ENCODE peak calls at places on chromosomes 12 and 14, in nine cellular contexts. V is heart right ventricle; J is neuronal stem cell; X is IMR-90; W is CD8-positive, alpha-beta T cell; K is A549; H is ovary; O is SK-N-SH; M is thoracic aorta. B is an unnamed sample.

GRCh38 chr14:31510222-31510621 is 22.4 kb upstream of the GPR33 start:
- DNase-seq in W (no peak), K (peak), J (no peak), H (no peak), X (peak), V (no peak), O (peak), M (no peak), B (no peak)

GRCh38 chr14:57060276-57060956 is 208.3 kb downstream of the EXOC5 start:
- DNase-seq in V (no peak), W (no peak), H (no peak), K (no peak), X (no peak), O (no peak), M (no peak), J (no peak), B (peak)

GRCh38 chr12:104602426-104602825 is 145.7 kb downstream of the CHST11 start:
- DNase-seq in J (no peak), H (no peak), O (no peak), V (no peak), K (no peak), M (no peak), W (no peak), X (no peak), B (no peak)

GRCh38 chr12:96720363-96720705 is 186.7 kb upstream of the NEDD1 start:
- DNase-seq in V (no peak), M (no peak), H (no peak), J (no peak), O (no peak), K (peak), W (no peak), X (no peak), B (no peak)

GRCh38 chr14:67440513-67440912 is 28.5 kb upstream of the PLEK2 start:
- DNase-seq in X (no peak), W (no peak), O (no peak), J (no peak), V (no peak), H (no peak), M (no peak), K (no peak), B (no peak)

GRCh38 chr12:92080390-92081285 is 65.0 kb downstream of the BTG1 start:
- DNase-seq in O (no peak), H (no peak), X (peak), V (no peak), J (no peak), W (no peak), M (no peak), K (peak), B (peak)

GRCh38 chr12:122793685-122794106 is 19.3 kb downstream of the CCDC62 start:
- DNase-seq in J (peak), V (no peak), K (peak), M (no peak), H (no peak), W (no peak), X (peak), O (peak), B (no peak)

GRCh38 chr14:29123017-29123416 is 356.4 kb downstream of the FOXG1 start:
- DNase-seq in O (no peak), X (no peak), K (no peak), M (no peak), V (no peak), H (no peak), W (no peak), J (no peak), B (no peak)

GRCh38 chr12:60935981-60936761 is 1324.0 kb upstream of the USP15 start:
- DNase-seq in K (no peak), O (no peak), X (no peak), J (no peak), V (no peak), W (no peak), H (no peak), M (no peak), B (no peak)

GRCh38 chr12:89756638-89757321 is 48.1 kb upstream of the ATP2B1 start:
- DNase-seq in H (no peak), M (no peak), O (no peak), V (peak), K (peak), W (no peak), J (no peak), X (peak), B (peak)

GRCh38 chr12:68080577-68080976 is 79.0 kb downstream of the IFNG start:
- DNase-seq in X (no peak), J (peak), O (no peak), W (peak), H (no peak), M (no peak), K (no peak), V (no peak), B (no peak)

GRCh38 chr12:112906712-112907414 is at the start of gene OAS1:
- DNase-seq in H (no peak), M (no peak), V (peak), O (peak), W (peak), X (peak), J (no peak), K (peak), B (peak)

GRCh38 chr12:14941369-14941768 is 3.0 kb upstream of the ERP27 start:
- DNase-seq in W (no peak), H (no peak), V (no peak), O (no peak), K (no peak), J (no peak), X (no peak), M (no peak), B (no peak)

GRCh38 chr14:92505826-92506225 is 7.8 kb upstream of the RIN3 start:
- DNase-seq in J (no peak), H (no peak), O (no peak), K (no peak), V (no peak), M (no peak), W (no peak), X (no peak), B (no peak)

GRCh38 chr12:47079894-47080724 is at the start of gene AMIGO2:
- DNase-seq in X (peak), M (peak), V (peak), K (peak), O (no peak), J (peak), W (no peak), H (peak), B (no peak)

GRCh38 chr12:1913377-1914115 is 4.9 kb downstream of the CACNA2D4 start:
- DNase-seq in X (no peak), J (no peak), O (peak), H (no peak), K (no peak), M (no peak), W (no peak), V (no peak), B (no peak)

GRCh38 chr14:95498622-95499353 is 17.7 kb downstream of the SYNE3 start:
- DNase-seq in K (no peak), W (no peak), O (peak), V (no peak), H (no peak), M (no peak), J (no peak), X (peak), B (no peak)

GRCh38 chr14:35416108-35416750 is 11.7 kb upstream of the NFKBIA start:
- DNase-seq in H (no peak), W (peak), K (no peak), X (no peak), V (no peak), M (no peak), O (no peak), J (no peak), B (no peak)

GRCh38 chr12:76123301-76124212 is 39.1 kb upstream of the NAP1L1 start:
- DNase-seq in V (no peak), X (peak), M (no peak), O (no peak), H (no peak), W (no peak), J (no peak), K (no peak), B (no peak)

GRCh38 chr14:100159107-100159864 is at the start of gene DEGS2:
- DNase-seq in K (peak), J (no peak), H (no peak), O (peak), M (no peak), V (no peak), X (no peak), W (peak), B (no peak)

GRCh38 chr12:120687570-120688289 is 781 bp downstream of the MLEC start:
- DNase-seq in O (no peak), M (no peak), J (no peak), K (no peak), H (no peak), W (no peak), V (peak), X (no peak), B (no peak)

GRCh38 chr14:22225526-22226133 is 363.4 kb downstream of the DAD1 start:
- DNase-seq in M (no peak), J (no peak), O (no peak), X (peak), K (no peak), W (no peak), V (no peak), H (no peak), B (no peak)

GRCh38 chr14:106166232-106166631 is 639.8 kb downstream of the TMEM121 start:
- DNase-seq in X (no peak), K (no peak), W (no peak), V (no peak), O (no peak), H (no peak), J (no peak), M (no peak), B (no peak)

GRCh38 chr12:17383321-17383720 is 706.7 kb downstream of the RERGL start:
- DNase-seq in K (no peak), O (no peak), V (no peak), H (no peak), M (no peak), J (no peak), W (no peak), X (no peak), B (no peak)

GRCh38 chr14:54170301-54170700 is 213.7 kb upstream of the BMP4 start:
- DNase-seq in X (no peak), J (no peak), K (no peak), H (no peak), M (no peak), O (no peak), V (no peak), W (no peak), B (no peak)

GRCh38 chr14:105144666-105145380 is 23.8 kb downstream of the JAG2 start:
- DNase-seq in W (no peak), J (no peak), H (no peak), O (peak), K (no peak), M (no peak), X (no peak), V (no peak), B (no peak)

GRCh38 chr12:41981758-41982157 is 162.9 kb downstream of the GXYLT1 start:
- DNase-seq in O (no peak), J (no peak), M (no peak), W (no peak), X (peak), K (peak), H (no peak), V (no peak), B (peak)

GRCh38 chr12:127143020-127143419 is 1124.0 kb upstream of the TMEM132C start:
- DNase-seq in O (no peak), X (no peak), M (no peak), W (no peak), V (no peak), J (peak), H (no peak), K (no peak), B (no peak)

GRCh38 chr14:95862243-95862642 is 14.4 kb upstream of the TUNAR start:
- DNase-seq in M (no peak), X (peak), K (no peak), J (peak), O (no peak), V (no peak), H (no peak), W (no peak), B (no peak)

GRCh38 chr12:90543841-90544240 is 411.1 kb downstream of the CCER1 start:
- DNase-seq in O (no peak), J (no peak), H (no peak), W (no peak), M (no peak), K (no peak), V (no peak), X (peak), B (no peak)

GRCh38 chr12:53500119-53500775 is 836 bp upstream of the TARBP2 start:
- DNase-seq in K (no peak), W (no peak), H (peak), V (peak), M (peak), X (peak), O (peak), J (no peak), B (no peak)

GRCh38 chr12:88665051-88665450 is 84.8 kb upstream of the KITLG start:
- DNase-seq in H (no peak), O (no peak), J (no peak), X (peak), V (no peak), W (no peak), M (no peak), K (no peak), B (no peak)

GRCh38 chr14:23654231-23654630 is 18.1 kb downstream of the DHRS2 start:
- DNase-seq in H (no peak), V (no peak), W (no peak), K (no peak), J (no peak), M (no peak), O (no peak), X (no peak), B (no peak)

GRCh38 chr14:91580886-91581615 is 70.9 kb upstream of the PPP4R3A start:
- DNase-seq in V (no peak), X (no peak), M (no peak), W (no peak), J (no peak), K (no peak), H (no peak), O (no peak), B (no peak)

GRCh38 chr14:87014854-87015253 is 978.1 kb downstream of the GALC start:
- DNase-seq in H (no peak), V (no peak), X (no peak), K (no peak), O (peak), W (no peak), J (no peak), M (no peak), B (no peak)

DNA sequence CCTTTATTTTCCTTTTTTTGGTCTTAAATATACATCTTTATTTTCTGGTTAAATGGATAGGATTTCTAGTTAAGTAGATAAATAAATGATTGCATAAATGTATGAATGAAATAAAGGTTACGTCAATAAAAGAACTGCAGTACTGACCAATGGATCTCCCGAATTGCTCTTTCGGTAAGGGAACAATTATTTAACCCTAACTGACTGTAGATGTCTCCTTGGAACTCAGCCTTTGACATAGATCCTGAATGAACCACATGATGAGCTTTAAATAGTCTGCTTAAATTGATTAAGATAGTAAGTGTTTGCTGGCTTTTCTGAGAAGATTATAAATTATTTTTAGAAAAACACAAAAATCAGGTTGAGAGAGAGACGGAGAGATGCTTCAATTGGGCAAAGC is 391.0 kb upstream of the SYT1 start:
- DNase-seq in W (no peak), J (no peak), X (no peak), M (no peak), O (no peak), H (no peak), V (no peak), K (no peak), B (no peak)
- H3K27ac ChIP-seq in W (no peak), J (no peak), X (no peak), M (no peak), O (no peak), H (no peak), V (no peak), K (no peak), B (no peak)

DNA sequence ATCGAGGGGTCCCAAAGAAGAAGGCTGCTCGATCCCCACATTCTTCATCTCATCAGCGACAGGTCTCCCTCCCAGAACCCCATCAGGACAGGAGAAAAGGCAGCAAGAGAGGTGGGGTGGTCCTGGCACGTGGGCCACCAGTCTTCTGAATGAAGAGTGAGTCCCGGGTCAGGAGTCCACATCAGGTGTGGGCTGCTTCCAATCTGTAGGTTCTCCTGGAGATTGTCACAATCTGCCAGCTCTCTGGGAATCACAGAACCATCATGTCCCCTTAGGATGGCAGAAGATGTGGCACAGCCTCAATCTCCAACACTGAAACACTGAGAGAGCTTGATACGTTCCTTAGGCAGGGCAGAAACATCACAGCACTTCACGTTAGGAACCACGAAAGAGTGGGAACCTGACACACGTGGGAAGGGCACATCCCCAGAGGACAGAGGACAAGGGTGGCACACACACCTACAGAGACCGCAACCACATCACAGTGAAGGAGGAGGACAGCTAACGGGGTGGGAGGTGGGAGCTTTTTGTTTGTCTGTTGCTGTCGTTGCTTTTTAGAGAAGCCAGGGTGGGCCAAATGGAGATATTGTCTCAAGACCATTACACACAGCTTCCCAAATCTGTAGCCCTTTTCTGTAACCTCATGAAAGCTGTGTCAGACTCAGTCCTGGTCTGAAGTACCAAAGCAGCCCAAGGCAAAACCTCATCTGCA is 284.5 kb downstream of the DPF3 start:
- DNase-seq in W (no peak), M (no peak), H (no peak), J (no peak), O (no peak), X (no peak), K (no peak), V (no peak), B (no peak)
- H3K27ac ChIP-seq in W (no peak), M (no peak), H (no peak), J (no peak), O (peak), X (peak), K (peak), V (no peak), B (no peak)

GRCh38 chr12:19196959-19197630 is 67.6 kb downstream of the PLEKHA5 start:
- DNase-seq in X (peak), O (no peak), W (no peak), M (no peak), J (no peak), V (no peak), H (no peak), K (no peak), B (no peak)

GRCh38 chr12:19194963-19195362 is 65.4 kb downstream of the PLEKHA5 start:
- DNase-seq in V (no peak), X (no peak), O (no peak), H (no peak), M (no peak), K (no peak), W (no peak), J (no peak), B (no peak)

GRCh38 chr12:19199322-19199721 is 69.8 kb downstream of the PLEKHA5 start:
- DNase-seq in K (no peak), X (no peak), O (no peak), V (no peak), M (no peak), W (no peak), H (no peak), J (no peak), B (no peak)

GRCh38 chr12:19200261-19200660 is 70.7 kb downstream of the PLEKHA5 start:
- DNase-seq in K (no peak), W (no peak), J (no peak), H (no peak), X (peak), V (no peak), M (no peak), O (no peak), B (no peak)

DNA sequence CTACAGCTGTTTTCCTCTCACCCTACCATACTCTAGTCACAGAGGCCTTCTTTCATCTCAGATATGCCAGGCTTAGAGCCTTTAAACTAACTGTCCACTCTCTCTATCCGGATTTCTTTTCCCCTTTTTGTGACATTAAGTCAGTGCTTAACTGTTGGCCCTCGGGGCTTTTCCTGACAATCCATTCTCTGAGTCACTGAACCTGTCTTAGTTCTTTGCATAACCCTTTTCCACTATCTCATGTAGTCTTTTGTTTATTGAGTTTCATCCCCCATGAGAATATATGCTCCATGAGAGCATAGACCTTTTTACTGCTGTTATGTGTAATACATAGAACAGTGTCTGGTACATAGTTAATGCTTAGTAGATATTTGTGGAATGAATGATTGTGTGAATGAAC is 68.7 kb downstream of the PLEKHA5 start:
- DNase-seq in H (no peak), O (no peak), X (peak), J (no peak), M (no peak), K (no peak), W (no peak), V (no peak), B (peak)
- H3K27ac ChIP-seq in H (no peak), O (no peak), X (no peak), J (no peak), M (no peak), K (peak), W (no peak), V (no peak), B (no peak)

GRCh38 chr12:6161124-6161882 is 36.8 kb upstream of the VWF start:
- DNase-seq in V (peak), O (peak), J (no peak), H (no peak), X (peak), M (no peak), K (no peak), W (no peak), B (no peak)
- H3K27ac ChIP-seq in V (peak), O (no peak), J (no peak), H (no peak), X (peak), M (no peak), K (no peak), W (no peak), B (no peak)

DNA sequence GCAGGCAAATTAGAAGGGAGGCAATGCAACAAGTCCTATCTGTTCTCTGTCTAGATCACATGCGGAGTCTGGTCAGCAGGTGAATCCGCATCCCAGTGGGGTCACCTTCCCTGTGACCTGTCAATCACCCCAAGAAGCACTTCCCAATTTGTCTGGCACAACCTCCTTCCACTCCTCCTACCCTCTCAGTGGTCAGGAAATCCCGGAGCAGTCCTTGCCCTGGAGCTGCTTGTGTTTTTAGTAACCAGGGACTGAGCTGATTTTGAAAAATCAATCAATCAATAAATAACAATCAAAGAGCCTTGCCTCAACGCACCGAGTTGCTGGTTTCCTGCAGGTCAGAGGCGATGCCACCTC is 572 bp upstream of the ACSS3 start:
- DNase-seq in K (no peak), X (no peak), H (peak), M (no peak), O (no peak), J (peak), V (peak), W (no peak), B (no peak)
- H3K27ac ChIP-seq in K (no peak), X (no peak), H (peak), M (peak), O (no peak), J (no peak), V (peak), W (no peak), B (no peak)

DNA sequence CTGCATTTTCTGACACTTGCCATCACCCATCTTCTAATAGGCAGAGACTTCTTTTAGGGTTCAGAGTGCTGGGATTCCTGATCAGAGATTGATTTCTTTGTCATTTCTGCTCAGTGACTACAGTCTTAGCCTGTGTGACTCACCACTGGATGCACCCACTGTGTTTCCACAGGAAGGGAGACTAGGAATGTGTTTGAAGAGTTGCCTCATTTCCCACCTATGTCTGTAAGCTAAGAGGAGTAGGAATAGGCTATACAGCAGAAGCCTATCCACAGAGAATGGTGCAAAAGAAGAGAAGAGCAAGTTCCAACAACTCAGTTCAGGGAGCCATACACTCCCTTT is 60.2 kb upstream of the ACTN1 start:
- DNase-seq in H (no peak), K (peak), W (no peak), O (no peak), X (peak), V (no peak), M (no peak), J (no peak), B (no peak)
- H3K27ac ChIP-seq in H (no peak), K (peak), W (no peak), O (peak), X (peak), V (no peak), M (peak), J (no peak), B (peak)

GRCh38 chr12:50276068-50276467 is 7.3 kb downstream of the LIMA1 start:
- DNase-seq in W (no peak), J (no peak), M (no peak), O (no peak), X (no peak), H (no peak), V (no peak), K (no peak), B (no peak)
- H3K27ac ChIP-seq in W (no peak), J (no peak), M (no peak), O (no peak), X (no peak), H (peak), V (peak), K (no peak), B (peak)